ENCODE peak calls at places on chromosome 7, in six cellular contexts. O is cardiac fibroblast, Y is OCI-LY7, C is choroid plexus epithelial cell, S is DND-41, W is GM23338. Z is an unnamed sample.

GRCh38 chr7:35415411-35415822 is 161.5 kb upstream of the TBX20 start:
- DNase-seq in O (no peak), Y (no peak), C (no peak), S (no peak), W (no peak), Z (no peak)

GRCh38 chr7:124764847-124765400 is 668 bp downstream of the GPR37 start:
- DNase-seq in O (peak), Y (no peak), C (peak), S (no peak), W (peak), Z (no peak)

GRCh38 chr7:4029941-4030340 is 652.2 kb upstream of the FOXK1 start:
- DNase-seq in O (no peak), Y (no peak), C (no peak), S (no peak), W (no peak), Z (no peak)

GRCh38 chr7:85829817-85830432 is 643.1 kb upstream of the SEMA3D start:
- DNase-seq in O (peak), Y (peak), C (peak), S (no peak), W (no peak), Z (no peak)

GRCh38 chr7:107354639-107355038 is 115.2 kb upstream of the GPR22 start:
- DNase-seq in O (no peak), Y (no peak), C (no peak), S (no peak), W (no peak), Z (no peak)

GRCh38 chr7:7157177-7157886 is 25.0 kb upstream of the C1GALT1 start:
- DNase-seq in O (peak), Y (no peak), C (peak), S (peak), W (no peak), Z (peak)

GRCh38 chr7:81231203-81231922 is 312.5 kb upstream of the SEMA3C start:
- DNase-seq in O (no peak), Y (no peak), C (no peak), S (no peak), W (no peak), Z (no peak)

GRCh38 chr7:12031638-12032037 is 179.5 kb upstream of the TMEM106B start:
- DNase-seq in O (peak), Y (no peak), C (peak), S (no peak), W (peak), Z (no peak)

GRCh38 chr7:102439963-102440795 is 6.8 kb downstream of the ORAI2 start:
- DNase-seq in O (peak), Y (no peak), C (peak), S (no peak), W (peak), Z (no peak)

GRCh38 chr7:151755131-151755787 is 121.7 kb downstream of the PRKAG2 start:
- DNase-seq in O (peak), Y (no peak), C (no peak), S (no peak), W (no peak), Z (no peak)

GRCh38 chr7:25427721-25428120 is 199.4 kb upstream of the NPVF start:
- DNase-seq in O (no peak), Y (peak), C (no peak), S (no peak), W (no peak), Z (no peak)

GRCh38 chr7:15783971-15784693 is 97.6 kb upstream of the MEOX2 start:
- DNase-seq in O (no peak), Y (no peak), C (no peak), S (no peak), W (peak), Z (no peak)

GRCh38 chr7:11576340-11576739 is 255.7 kb downstream of the THSD7A start:
- DNase-seq in O (no peak), Y (no peak), C (no peak), S (no peak), W (no peak), Z (no peak)

GRCh38 chr7:98867271-98867701 is 2.5 kb downstream of the TMEM130 start:
- DNase-seq in O (peak), Y (no peak), C (peak), S (no peak), W (peak), Z (no peak)

GRCh38 chr7:92904292-92905131 is 68.1 kb upstream of the CDK6 start:
- DNase-seq in O (peak), Y (no peak), C (peak), S (peak), W (peak), Z (peak)

GRCh38 chr7:22582860-22583640 is 83.1 kb upstream of the STEAP1B start:
- DNase-seq in O (peak), Y (no peak), C (peak), S (no peak), W (peak), Z (no peak)

GRCh38 chr7:13240349-13240748 is 552.9 kb downstream of the ARL4A start:
- DNase-seq in O (peak), Y (no peak), C (peak), S (no peak), W (peak), Z (no peak)

GRCh38 chr7:30513762-30514161 is 9.1 kb upstream of the GGCT start:
- DNase-seq in O (no peak), Y (no peak), C (no peak), S (no peak), W (no peak), Z (no peak)

GRCh38 chr7:83684928-83685327 is 36.0 kb upstream of the SEMA3E start:
- DNase-seq in O (no peak), Y (no peak), C (peak), S (no peak), W (peak), Z (no peak)

GRCh38 chr7:2355079-2356008 is 717 bp downstream of the EIF3B start:
- DNase-seq in O (no peak), Y (peak), C (no peak), S (peak), W (peak), Z (no peak)

GRCh38 chr7:44111759-44112158 is 7.6 kb downstream of the AEBP1 start:
- DNase-seq in O (no peak), Y (peak), C (no peak), S (peak), W (no peak), Z (no peak)

GRCh38 chr7:127413962-127414361 is 21.5 kb upstream of the ZNF800 start:
- DNase-seq in O (no peak), Y (peak), C (no peak), S (no peak), W (no peak), Z (peak)

GRCh38 chr7:54986716-54987115 is 32.1 kb upstream of the EGFR start:
- DNase-seq in O (no peak), Y (no peak), C (no peak), S (no peak), W (no peak), Z (no peak)

GRCh38 chr7:54987772-54988171 is 31.0 kb upstream of the EGFR start:
- DNase-seq in O (no peak), Y (no peak), C (no peak), S (no peak), W (no peak), Z (no peak)

GRCh38 chr7:54981913-54982312 is 36.9 kb upstream of the EGFR start:
- DNase-seq in O (no peak), Y (no peak), C (no peak), S (no peak), W (no peak), Z (no peak)

GRCh38 chr7:54988516-54988915 is 30.3 kb upstream of the EGFR start:
- DNase-seq in O (no peak), Y (no peak), C (no peak), S (no peak), W (no peak), Z (no peak)

DNA sequence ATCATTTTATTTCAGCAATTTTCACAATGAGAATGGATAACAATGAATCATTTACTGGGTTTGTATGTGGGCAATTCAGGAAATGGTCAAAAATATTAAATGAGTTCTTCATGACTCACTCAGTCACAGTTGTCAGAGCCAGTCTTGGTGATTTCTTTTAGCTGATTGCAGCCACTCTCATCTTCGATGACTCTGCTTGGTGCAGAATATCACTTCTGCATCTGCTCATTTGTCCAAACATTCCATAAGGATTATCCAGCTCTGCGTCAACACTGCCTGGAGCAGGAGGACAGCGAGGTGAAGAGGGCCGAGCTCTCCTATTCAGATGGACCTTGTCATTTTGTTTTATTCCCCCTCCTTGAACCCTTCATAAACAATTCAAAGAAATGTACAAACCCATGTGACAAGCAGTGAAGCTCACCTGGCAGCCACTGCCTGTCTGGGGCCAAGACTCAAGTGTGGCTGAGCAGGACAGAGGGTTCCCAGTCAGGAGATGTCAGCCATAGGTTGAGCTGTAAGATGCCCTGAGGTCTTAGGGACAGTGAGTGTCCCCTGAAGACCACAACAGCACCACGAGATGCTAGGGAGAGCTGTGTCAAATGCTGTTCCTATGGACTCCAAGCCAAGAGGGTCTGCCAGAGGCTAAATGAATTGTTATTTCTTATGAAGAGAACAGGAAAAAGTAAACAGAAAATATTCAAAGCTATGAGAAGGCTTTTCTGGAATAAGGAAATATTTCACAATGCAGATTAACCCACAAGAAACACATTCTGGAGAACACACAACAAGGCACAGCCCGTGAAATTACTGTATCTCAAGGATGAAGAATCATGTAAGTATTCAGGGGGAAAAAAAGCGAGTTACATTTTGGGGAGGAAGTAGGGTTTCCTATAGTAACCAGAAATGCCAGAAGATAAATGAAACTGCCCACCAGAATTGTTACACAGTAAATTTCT is 33.1 kb upstream of the EGFR start:
- DNase-seq in O (peak), Y (no peak), C (peak), S (no peak), W (no peak), Z (no peak)
- H3K4me3 ChIP-seq in O (no peak), Y (no peak), C (no peak), S (no peak), W (no peak), Z (no peak)

GRCh38 chr7:135853499-135853898 is 104.9 kb upstream of the FAM180A start:
- DNase-seq in O (no peak), Y (no peak), C (no peak), S (no peak), W (no peak), Z (no peak)
- H3K4me3 ChIP-seq in O (no peak), Y (no peak), C (no peak), S (no peak), W (no peak), Z (no peak)

GRCh38 chr7:149764481-149765398 is 8.6 kb downstream of the ZNF467 start:
- DNase-seq in O (no peak), Y (no peak), C (no peak), S (no peak), W (peak), Z (no peak)
- H3K4me3 ChIP-seq in O (no peak), Y (no peak), C (no peak), S (no peak), W (peak), Z (no peak)

GRCh38 chr7:77540402-77540822 is 3.3 kb downstream of the PTPN12 start:
- DNase-seq in O (no peak), Y (no peak), C (no peak), S (no peak), W (no peak), Z (no peak)
- H3K4me3 ChIP-seq in O (no peak), Y (no peak), C (no peak), S (no peak), W (peak), Z (no peak)

GRCh38 chr7:28573751-28574295 is 161.5 kb downstream of the CREB5 start:
- DNase-seq in O (peak), Y (peak), C (no peak), S (no peak), W (no peak), Z (no peak)
- H3K4me3 ChIP-seq in O (no peak), Y (peak), C (no peak), S (no peak), W (no peak), Z (no peak)

GRCh38 chr7:117669818-117670217 is 190.0 kb downstream of the CFTR start:
- DNase-seq in O (no peak), Y (no peak), C (no peak), S (no peak), W (peak), Z (no peak)
- H3K4me3 ChIP-seq in O (no peak), Y (no peak), C (no peak), S (no peak), W (no peak), Z (no peak)

DNA sequence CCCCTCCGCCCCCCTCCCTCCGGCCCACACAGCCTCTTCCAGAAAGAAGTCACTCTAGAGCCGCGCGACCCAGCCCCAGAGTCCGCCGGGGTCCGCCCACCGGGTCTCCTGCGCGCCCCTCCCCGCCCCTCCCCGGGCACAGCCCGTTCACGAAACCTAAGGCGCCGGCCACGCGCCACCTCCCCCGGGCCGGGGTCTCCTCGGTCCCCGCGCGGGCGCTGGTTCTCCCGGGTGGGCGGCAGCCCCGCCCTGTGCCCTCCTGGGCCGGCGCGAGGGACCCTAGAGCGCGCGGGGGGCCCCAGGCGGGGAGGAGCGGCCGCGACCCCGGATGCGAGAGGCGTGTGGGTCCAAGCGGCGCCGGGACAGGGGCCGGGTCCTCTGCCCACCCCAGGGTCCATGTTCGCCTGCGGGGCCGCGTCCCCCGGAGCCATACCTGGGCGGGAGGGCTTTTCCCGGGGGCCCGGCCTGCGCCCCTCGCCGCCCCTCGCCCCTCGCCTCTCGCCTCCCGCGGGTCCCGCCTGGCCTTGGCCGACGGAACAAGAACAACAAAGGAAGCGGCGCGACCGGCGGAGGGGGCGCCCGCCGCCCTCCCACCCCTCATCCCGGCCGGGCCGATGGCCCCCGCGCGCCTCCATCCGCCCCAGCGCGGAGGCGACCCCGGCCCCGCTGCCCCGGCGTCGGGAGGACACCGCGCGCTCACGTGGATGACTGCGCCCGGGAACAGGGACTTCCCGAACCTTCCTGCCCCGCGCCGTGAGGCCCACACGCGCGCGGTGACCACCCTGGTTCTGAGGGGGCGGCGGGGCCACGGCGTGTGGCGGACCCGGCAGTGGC is 348.0 kb downstream of the DNAJB6 start:
- DNase-seq in O (no peak), Y (no peak), C (no peak), S (no peak), W (no peak), Z (no peak)
- H3K4me3 ChIP-seq in O (no peak), Y (no peak), C (peak), S (no peak), W (peak), Z (no peak)

GRCh38 chr7:129824291-129825004 is 128.3 kb downstream of the UBE2H start:
- DNase-seq in O (no peak), Y (no peak), C (no peak), S (no peak), W (no peak), Z (no peak)
- H3K4me3 ChIP-seq in O (peak), Y (peak), C (peak), S (no peak), W (peak), Z (peak)

GRCh38 chr7:93949468-93949867 is 27.9 kb downstream of the GNG11 start:
- DNase-seq in O (peak), Y (no peak), C (peak), S (no peak), W (no peak), Z (no peak)
- H3K4me3 ChIP-seq in O (no peak), Y (no peak), C (no peak), S (no peak), W (no peak), Z (no peak)

DNA sequence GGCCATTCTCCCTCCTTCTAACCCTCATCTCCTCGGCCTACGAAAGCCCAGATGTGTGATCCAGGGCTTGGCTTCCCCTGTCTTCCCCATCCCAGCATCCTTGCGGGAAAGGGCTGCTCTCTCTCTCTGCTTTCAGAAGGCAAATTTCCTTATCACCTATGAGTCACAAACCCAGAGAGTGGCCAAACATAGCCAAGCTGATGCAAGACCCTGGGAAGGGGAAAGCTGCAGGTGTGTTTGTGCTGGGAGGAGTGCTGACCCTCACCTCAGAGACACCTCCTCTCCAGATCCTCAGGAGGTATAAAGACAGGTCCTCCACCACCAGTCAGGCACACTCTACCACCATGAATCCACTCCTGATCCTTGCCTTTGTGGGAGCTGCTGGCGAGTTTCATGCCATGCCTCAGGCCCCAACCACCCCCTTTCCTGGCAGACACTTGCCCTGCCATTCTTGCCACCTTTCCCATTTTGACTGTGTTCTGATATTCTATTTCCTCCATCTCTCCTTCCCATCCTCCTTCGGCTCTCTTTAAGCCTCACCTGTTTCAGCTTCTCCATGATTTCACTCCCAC is 10.6 kb upstream of the PRSS2 start:
- DNase-seq in O (no peak), Y (no peak), C (peak), S (no peak), W (no peak), Z (no peak)
- H3K4me3 ChIP-seq in O (no peak), Y (no peak), C (no peak), S (no peak), W (no peak), Z (no peak)

Z was measured in naive thymus-derived CD4-positive, alpha-beta T cell.